ENCODE peak calls at places on chromosomes 12 and 14, in four cellular contexts. D is CD14-positive monocyte, B is GM20000, Y is AG04449. L is an unnamed sample.

GRCh38 chr14:59228416-59228815 is 39.9 kb downstream of the DAAM1 start:
- DNase-seq in B (no peak), D (no peak), Y (no peak), L (no peak)

GRCh38 chr14:99612737-99613330 is 8.8 kb upstream of the CCDC85C start:
- DNase-seq in D (no peak), B (no peak), Y (no peak), L (no peak)

GRCh38 chr14:74614508-74615495 is 2.8 kb upstream of the LTBP2 start:
- DNase-seq in D (no peak), Y (no peak), B (peak; percentile 55), L (peak; percentile 62)

GRCh38 chr12:80187660-80188090 is 88.3 kb downstream of the OTOGL start:
- DNase-seq in Y (no peak), D (no peak), B (no peak), L (peak; percentile 10)

GRCh38 chr14:23494223-23494622 is 24.7 kb downstream of the NGDN start:
- DNase-seq in D (no peak), Y (peak; percentile 31), B (no peak), L (no peak)

GRCh38 chr12:10171954-10172353 is at the start of gene OLR1:
- DNase-seq in B (no peak), Y (no peak), D (no peak), L (no peak)

GRCh38 chr14:65412881-65413738 is 580 bp downstream of the FUT8 start:
- DNase-seq in D (peak; percentile 54), B (peak; percentile 80), Y (no peak), L (peak; percentile 71)

GRCh38 chr14:99537399-99537798 is 56.2 kb downstream of the CCNK start:
- DNase-seq in Y (peak; percentile 41), D (no peak), B (no peak), L (no peak)

GRCh38 chr14:99273025-99273723 is 1.2 kb upstream of the BCL11B start:
- DNase-seq in D (no peak), B (peak; percentile 50), Y (no peak), L (no peak)

GRCh38 chr14:63562414-63562813 is 19.2 kb upstream of the PPP2R5E start:
- DNase-seq in B (no peak), Y (no peak), D (no peak), L (no peak)

GRCh38 chr14:105855893-105856675 is 329.7 kb downstream of the TMEM121 start:
- DNase-seq in D (no peak), B (peak; percentile 3), Y (no peak), L (peak; percentile 12)

GRCh38 chr12:125162489-125163028 is 97.3 kb downstream of the AACS start:
- DNase-seq in Y (no peak), D (no peak), B (no peak), L (no peak)

GRCh38 chr12:7093486-7093885 is 1.2 kb upstream of the C1R start:
- DNase-seq in B (no peak), Y (no peak), D (no peak), L (no peak)

GRCh38 chr12:3263282-3263681 is 186.1 kb downstream of the TSPAN9 start:
- DNase-seq in Y (no peak), B (no peak), D (no peak), L (no peak)
- TF ChIP-seq CTCF in Y (no peak), B (no peak), D (no peak), L (no peak)

DNA sequence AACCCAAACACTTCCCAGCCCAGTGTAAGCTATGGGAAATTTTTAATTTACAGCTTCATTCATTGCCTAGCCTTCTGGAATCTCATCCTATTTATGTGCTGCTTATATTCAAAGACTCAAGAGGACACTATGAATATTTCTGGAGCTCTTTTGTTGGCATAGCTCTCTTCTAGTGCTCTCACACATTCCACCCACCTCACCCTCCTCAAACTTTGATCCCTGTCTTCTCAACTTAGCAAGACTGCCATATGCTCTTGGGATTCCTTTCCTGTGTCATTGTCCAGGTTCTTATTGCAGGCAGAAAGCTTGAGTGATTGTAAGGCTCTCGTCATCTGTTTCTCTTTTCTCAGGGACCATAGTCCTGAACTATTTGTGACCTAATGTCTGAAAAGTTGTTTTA is 18.0 kb upstream of the NKX2-1 start:
- DNase-seq in Y (no peak), D (no peak), B (no peak), L (no peak)
- TF ChIP-seq CTCF in Y (no peak), D (no peak), B (no peak), L (no peak)

GRCh38 chr14:22471545-22472121 is 117.4 kb downstream of the DAD1 start:
- DNase-seq in B (no peak), Y (no peak), D (no peak), L (no peak)
- TF ChIP-seq CTCF in B (no peak), Y (peak; percentile 76), D (peak; percentile 51), L (peak; percentile 26)

GRCh38 chr14:88870777-88871176 is 46.3 kb downstream of the TTC8 start:
- DNase-seq in D (no peak), Y (no peak), B (no peak), L (no peak)

GRCh38 chr14:88866305-88866704 is 41.9 kb downstream of the TTC8 start:
- DNase-seq in D (no peak), B (no peak), Y (no peak), L (no peak)

GRCh38 chr14:88872976-88873375 is 48.5 kb downstream of the TTC8 start:
- DNase-seq in Y (no peak), D (no peak), B (no peak), L (no peak)

GRCh38 chr14:88871429-88871828 is 47.0 kb downstream of the TTC8 start:
- DNase-seq in B (no peak), D (no peak), Y (no peak), L (no peak)

GRCh38 chr14:88868558-88869159 is 44.2 kb downstream of the TTC8 start:
- DNase-seq in D (no peak), B (peak; percentile 6), Y (no peak), L (peak; percentile 10)
- TF ChIP-seq CTCF in D (no peak), B (peak; percentile 19), Y (peak; percentile 17), L (peak; percentile 32)

DNA sequence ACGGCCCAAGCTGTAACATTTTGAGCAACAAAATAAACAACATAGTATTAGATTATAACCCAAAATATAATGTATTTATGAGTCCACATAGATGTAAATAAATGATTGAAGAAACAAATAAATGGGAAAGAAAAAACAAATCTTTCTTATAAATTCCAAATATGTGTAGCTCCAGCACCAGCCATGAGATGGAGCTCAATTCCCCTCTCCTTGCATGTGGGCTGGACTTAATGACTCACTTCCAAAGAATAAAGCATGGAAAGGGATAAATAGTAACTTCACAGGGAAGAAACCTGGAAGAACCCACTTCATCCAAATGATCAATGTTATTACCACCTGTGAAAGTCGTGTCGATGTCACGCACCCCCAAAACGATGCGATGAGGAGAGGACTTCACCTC is 158.8 kb downstream of the RPAP3 start:
- DNase-seq in Y (peak; percentile 9), D (no peak), B (no peak), L (no peak)
- TF ChIP-seq CTCF in Y (peak; percentile 49), D (no peak), B (no peak), L (no peak)

GRCh38 chr14:33985242-33985641 is 34.4 kb upstream of the EGLN3 start:
- DNase-seq in D (no peak), Y (no peak), B (no peak), L (no peak)
- TF ChIP-seq CTCF in D (no peak), Y (no peak), B (no peak), L (no peak)

GRCh38 chr12:15772405-15773018 is 16.7 kb downstream of the EPS8 start:
- DNase-seq in B (no peak), Y (no peak), D (no peak), L (no peak)
- TF ChIP-seq CTCF in B (no peak), Y (no peak), D (peak; percentile 57), L (peak; percentile 22)

DNA sequence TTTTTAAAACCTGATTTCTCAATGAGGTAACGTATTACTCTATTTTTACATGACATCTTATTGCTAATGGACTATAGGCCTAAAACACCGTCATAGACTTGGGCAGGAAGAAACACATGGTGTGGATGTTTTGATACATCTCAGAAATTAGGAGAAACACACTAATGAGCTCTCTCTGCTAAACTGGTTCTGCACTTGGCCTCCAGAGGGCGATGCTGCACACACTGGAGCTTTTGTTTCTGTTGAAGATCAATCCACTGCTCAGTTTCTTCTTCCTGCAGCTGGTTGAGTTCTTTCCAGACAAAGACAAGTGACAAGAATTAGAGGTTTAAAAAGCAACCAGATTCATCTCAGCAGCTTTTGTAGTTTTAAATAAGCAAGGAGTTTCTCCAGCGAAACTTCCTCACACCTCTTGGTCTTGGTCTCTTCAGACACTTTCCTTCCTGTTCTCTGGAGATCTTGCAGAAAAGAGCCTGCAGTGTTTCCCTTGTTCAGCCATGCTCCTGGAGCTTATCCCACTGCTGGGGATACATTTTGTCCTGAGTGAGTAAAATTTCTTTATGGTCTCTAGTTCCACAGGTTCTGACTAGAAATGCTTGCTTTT is 178.5 kb upstream of the OR4E1 start:
- DNase-seq in Y (no peak), D (no peak), B (peak; percentile 17), L (peak; percentile 20)
- TF ChIP-seq CTCF in Y (peak; percentile 27), D (peak; percentile 81), B (peak; percentile 91), L (peak; percentile 68)

GRCh38 chr12:71014180-71014785 is 93.7 kb upstream of the PTPRR start:
- DNase-seq in Y (no peak), D (no peak), B (no peak), L (no peak)
- TF ChIP-seq CTCF in Y (peak; percentile 20), D (no peak), B (no peak), L (no peak)

GRCh38 chr14:103504991-103505565 is 17.6 kb downstream of the CKB start:
- DNase-seq in Y (no peak), D (no peak), B (no peak), L (peak; percentile 17)
- TF ChIP-seq CTCF in Y (no peak), D (no peak), B (no peak), L (no peak)